ENCODE peak calls at places on chromosome 10, in ten cellular contexts. W, C, L, G, D, Q, E, P, R and V are unnamed samples.

GRCh38 chr10:70762441-70763177 is 22.6 kb downstream of the TBATA start:
- DNase-seq in W (no peak), C (no peak), L (no peak), G (no peak), D (no peak), Q (no peak), E (no peak), P (no peak), R (no peak), V (no peak)

GRCh38 chr10:132036153-132036886 is 29.4 kb upstream of the JAKMIP3 start:
- DNase-seq in W (no peak), C (peak), L (no peak), G (no peak), D (no peak), Q (no peak), E (peak), P (peak), R (no peak), V (no peak)

GRCh38 chr10:125121003-125121402 is 39.4 kb downstream of the CTBP2 start:
- DNase-seq in W (no peak), C (no peak), L (no peak), G (no peak), D (no peak), Q (no peak), E (no peak), P (no peak), R (no peak), V (no peak)

GRCh38 chr10:34080485-34081346 is 734.4 kb downstream of the PARD3 start:
- DNase-seq in W (no peak), C (no peak), L (no peak), G (no peak), D (no peak), Q (no peak), E (no peak), P (no peak), R (no peak), V (peak)

GRCh38 chr10:87915989-87916388 is 52.6 kb downstream of the PTEN start:
- DNase-seq in W (no peak), C (no peak), L (no peak), G (no peak), D (no peak), Q (no peak), E (no peak), P (no peak), R (no peak), V (no peak)

GRCh38 chr10:58641095-58641531 is 128.4 kb downstream of the BICC1 start:
- DNase-seq in W (no peak), C (peak), L (no peak), G (no peak), D (peak), Q (no peak), E (no peak), P (no peak), R (peak), V (no peak)

GRCh38 chr10:5528989-5529701 is 4.4 kb downstream of the CALML3 start:
- DNase-seq in W (no peak), C (no peak), L (no peak), G (no peak), D (no peak), Q (no peak), E (no peak), P (no peak), R (no peak), V (no peak)

GRCh38 chr10:58731276-58731675 is 218.6 kb downstream of the BICC1 start:
- DNase-seq in W (no peak), C (no peak), L (no peak), G (no peak), D (no peak), Q (no peak), E (no peak), P (no peak), R (no peak), V (no peak)

GRCh38 chr10:17510242-17510908 is 56.0 kb upstream of the ST8SIA6 start:
- DNase-seq in W (no peak), C (no peak), L (no peak), G (no peak), D (no peak), Q (no peak), E (no peak), P (no peak), R (no peak), V (no peak)

GRCh38 chr10:33193867-33194521 is 140.5 kb downstream of the NRP1 start:
- DNase-seq in W (no peak), C (no peak), L (no peak), G (no peak), D (no peak), Q (no peak), E (no peak), P (no peak), R (no peak), V (no peak)

GRCh38 chr10:69807696-69808095 is 6.0 kb downstream of the COL13A1 start:
- DNase-seq in W (no peak), C (no peak), L (no peak), G (no peak), D (no peak), Q (no peak), E (no peak), P (no peak), R (no peak), V (no peak)

GRCh38 chr10:29204119-29204518 is 84.8 kb upstream of the LYZL1 start:
- DNase-seq in W (no peak), C (no peak), L (no peak), G (no peak), D (no peak), Q (no peak), E (no peak), P (peak), R (no peak), V (no peak)

GRCh38 chr10:109698888-109699685 is 224.2 kb downstream of the XPNPEP1 start:
- DNase-seq in W (no peak), C (no peak), L (no peak), G (no peak), D (no peak), Q (no peak), E (no peak), P (no peak), R (no peak), V (no peak)

GRCh38 chr10:52187521-52188258 is 126.4 kb upstream of the DKK1 start:
- DNase-seq in W (no peak), C (no peak), L (no peak), G (no peak), D (no peak), Q (no peak), E (no peak), P (no peak), R (no peak), V (no peak)

GRCh38 chr10:132172091-132173066 is 14.4 kb upstream of the DPYSL4 start:
- DNase-seq in W (no peak), C (no peak), L (no peak), G (no peak), D (no peak), Q (no peak), E (no peak), P (no peak), R (no peak), V (no peak)

GRCh38 chr10:63547628-63548356 is 26.6 kb downstream of the REEP3 start:
- DNase-seq in W (no peak), C (no peak), L (no peak), G (no peak), D (peak), Q (no peak), E (no peak), P (no peak), R (no peak), V (no peak)

GRCh38 chr10:71066600-71066999 is 145.8 kb upstream of the UNC5B start:
- DNase-seq in W (no peak), C (no peak), L (no peak), G (no peak), D (no peak), Q (no peak), E (no peak), P (no peak), R (no peak), V (no peak)